ENCODE peak calls at places on chromosomes 1 and 21, in eight cellular contexts. One of them, this sample, is unnamed.

GRCh38 chr1:54614024-54614423 is 9.3 kb downstream of the FAM151A start:
- DNase-seq in stimulated activated CD8-positive, alpha-beta memory T cell treated with anti-CD3 and anti-CD28 coated beads, Interleukin-15, amount 100 ng/mL, for 24 hours: no peak
- DNase-seq in caudate nucleus: no peak
- DNase-seq in HCEC 1CT: no peak
- DNase-seq in GM23338: no peak
- DNase-seq in upper lobe of right lung: no peak
- DNase-seq in activated gamma-delta T cell treated with Interleukin-2 at 50 U/mL for 16 hours: no peak
- DNase-seq in GM20000: no peak
- DNase-seq in this sample: no peak

GRCh38 chr1:206606867-206607266 is 5.4 kb downstream of the EIF2D start:
- DNase-seq in stimulated activated CD8-positive, alpha-beta memory T cell treated with anti-CD3 and anti-CD28 coated beads, Interleukin-15, amount 100 ng/mL, for 24 hours: no peak
- DNase-seq in caudate nucleus: no peak
- DNase-seq in HCEC 1CT: peak; percentile 65
- DNase-seq in GM23338: peak; percentile 70
- DNase-seq in upper lobe of right lung: no peak
- DNase-seq in activated gamma-delta T cell treated with Interleukin-2 at 50 U/mL for 16 hours: no peak
- DNase-seq in GM20000: no peak
- DNase-seq in this sample: peak; percentile 47

GRCh38 chr1:51663105-51663504 is 46.2 kb downstream of the OSBPL9 start:
- DNase-seq in stimulated activated CD8-positive, alpha-beta memory T cell treated with anti-CD3 and anti-CD28 coated beads, Interleukin-15, amount 100 ng/mL, for 24 hours: no peak
- DNase-seq in caudate nucleus: no peak
- DNase-seq in HCEC 1CT: peak; percentile 26
- DNase-seq in GM23338: no peak
- DNase-seq in upper lobe of right lung: no peak
- DNase-seq in activated gamma-delta T cell treated with Interleukin-2 at 50 U/mL for 16 hours: no peak
- DNase-seq in GM20000: no peak
- DNase-seq in this sample: no peak

GRCh38 chr1:66396212-66396890 is 137.6 kb upstream of the SGIP1 start:
- DNase-seq in stimulated activated CD8-positive, alpha-beta memory T cell treated with anti-CD3 and anti-CD28 coated beads, Interleukin-15, amount 100 ng/mL, for 24 hours: no peak
- DNase-seq in caudate nucleus: no peak
- DNase-seq in HCEC 1CT: no peak
- DNase-seq in GM23338: no peak
- DNase-seq in upper lobe of right lung: no peak
- DNase-seq in activated gamma-delta T cell treated with Interleukin-2 at 50 U/mL for 16 hours: no peak
- DNase-seq in GM20000: no peak
- DNase-seq in this sample: no peak

GRCh38 chr1:3727042-3727824 is 25.0 kb upstream of the CCDC27 start:
- DNase-seq in stimulated activated CD8-positive, alpha-beta memory T cell treated with anti-CD3 and anti-CD28 coated beads, Interleukin-15, amount 100 ng/mL, for 24 hours: no peak
- DNase-seq in caudate nucleus: peak; percentile 39
- DNase-seq in HCEC 1CT: no peak
- DNase-seq in GM23338: peak; percentile 79
- DNase-seq in upper lobe of right lung: no peak
- DNase-seq in activated gamma-delta T cell treated with Interleukin-2 at 50 U/mL for 16 hours: no peak
- DNase-seq in GM20000: peak; percentile 81
- DNase-seq in this sample: no peak

GRCh38 chr1:171434717-171435346 is 50.5 kb upstream of the PRRC2C start:
- DNase-seq in stimulated activated CD8-positive, alpha-beta memory T cell treated with anti-CD3 and anti-CD28 coated beads, Interleukin-15, amount 100 ng/mL, for 24 hours: no peak
- DNase-seq in caudate nucleus: no peak
- DNase-seq in HCEC 1CT: peak; percentile 86
- DNase-seq in GM23338: no peak
- DNase-seq in upper lobe of right lung: no peak
- DNase-seq in activated gamma-delta T cell treated with Interleukin-2 at 50 U/mL for 16 hours: no peak
- DNase-seq in GM20000: no peak
- DNase-seq in this sample: no peak

GRCh38 chr1:19124273-19124672 is 85.8 kb downstream of the UBR4 start:
- DNase-seq in stimulated activated CD8-positive, alpha-beta memory T cell treated with anti-CD3 and anti-CD28 coated beads, Interleukin-15, amount 100 ng/mL, for 24 hours: no peak
- DNase-seq in caudate nucleus: no peak
- DNase-seq in HCEC 1CT: no peak
- DNase-seq in GM23338: no peak
- DNase-seq in upper lobe of right lung: no peak
- DNase-seq in activated gamma-delta T cell treated with Interleukin-2 at 50 U/mL for 16 hours: no peak
- DNase-seq in GM20000: peak; percentile 61
- DNase-seq in this sample: no peak

GRCh38 chr1:224392411-224393249 is 36.0 kb downstream of the CNIH4 start:
- DNase-seq in stimulated activated CD8-positive, alpha-beta memory T cell treated with anti-CD3 and anti-CD28 coated beads, Interleukin-15, amount 100 ng/mL, for 24 hours: no peak
- DNase-seq in caudate nucleus: no peak
- DNase-seq in HCEC 1CT: peak; percentile 63
- DNase-seq in GM23338: no peak
- DNase-seq in upper lobe of right lung: no peak
- DNase-seq in activated gamma-delta T cell treated with Interleukin-2 at 50 U/mL for 16 hours: no peak
- DNase-seq in GM20000: no peak
- DNase-seq in this sample: no peak

GRCh38 chr21:35770101-35770945 is 290.0 kb downstream of the SETD4 start:
- DNase-seq in stimulated activated CD8-positive, alpha-beta memory T cell treated with anti-CD3 and anti-CD28 coated beads, Interleukin-15, amount 100 ng/mL, for 24 hours: no peak
- DNase-seq in caudate nucleus: no peak
- DNase-seq in HCEC 1CT: no peak
- DNase-seq in GM23338: no peak
- DNase-seq in upper lobe of right lung: no peak
- DNase-seq in activated gamma-delta T cell treated with Interleukin-2 at 50 U/mL for 16 hours: no peak
- DNase-seq in GM20000: no peak
- DNase-seq in this sample: no peak

GRCh38 chr1:6423321-6423999 is 1.1 kb upstream of the ESPN start:
- DNase-seq in stimulated activated CD8-positive, alpha-beta memory T cell treated with anti-CD3 and anti-CD28 coated beads, Interleukin-15, amount 100 ng/mL, for 24 hours: peak; percentile 29
- DNase-seq in caudate nucleus: peak; percentile 18
- DNase-seq in HCEC 1CT: no peak
- DNase-seq in GM23338: peak; percentile 94
- DNase-seq in upper lobe of right lung: peak; percentile 84
- DNase-seq in activated gamma-delta T cell treated with Interleukin-2 at 50 U/mL for 16 hours: peak; percentile 70
- DNase-seq in GM20000: peak; percentile 90
- DNase-seq in this sample: peak; percentile 72

GRCh38 chr1:160539896-160540858 is 17.1 kb upstream of the SLAMF6 start:
- DNase-seq in stimulated activated CD8-positive, alpha-beta memory T cell treated with anti-CD3 and anti-CD28 coated beads, Interleukin-15, amount 100 ng/mL, for 24 hours: no peak
- DNase-seq in caudate nucleus: no peak
- DNase-seq in HCEC 1CT: no peak
- DNase-seq in GM23338: no peak
- DNase-seq in upper lobe of right lung: no peak
- DNase-seq in activated gamma-delta T cell treated with Interleukin-2 at 50 U/mL for 16 hours: peak; percentile 58
- DNase-seq in GM20000: peak; percentile 79
- DNase-seq in this sample: no peak

This sample was measured in NCI-H1694 treated with DMSO at 0.1 percent for 48 hours.